ENCODE peak calls at places on chromosome 1, in eight cellular contexts. One of them, this sample, is unnamed.

GRCh38 chr1:9182784-9183257 is 51.8 kb upstream of the H6PD start:
- DNase-seq in fibroblast of villous mesenchyme: no peak
- DNase-seq in IMR-90: no peak
- DNase-seq in stimulated activated CD8-positive, alpha-beta memory T cell treated with anti-CD3 and anti-CD28 coated beads, Interleukin-4, amount 100 ng/mL, for 4 hours: no peak
- DNase-seq in RWPE1: no peak
- DNase-seq in NCI-H2227 treated with DMSO at 0.1 percent for 48 hours: no peak
- DNase-seq in PC-3: no peak
- DNase-seq in activated CD8-positive, alpha-beta memory T cell treated with anti-CD3 and anti-CD28 coated beads, Interleukin-2, amount 50 U/mL, for 48 hours: no peak
- DNase-seq in this sample: no peak

GRCh38 chr1:40001456-40001855 is 39.1 kb upstream of the CAP1 start:
- DNase-seq in activated CD8-positive, alpha-beta memory T cell treated with anti-CD3 and anti-CD28 coated beads, Interleukin-2, amount 50 U/mL, for 48 hours: no peak
- DNase-seq in NCI-H2227 treated with DMSO at 0.1 percent for 48 hours: no peak
- DNase-seq in fibroblast of villous mesenchyme: no peak
- DNase-seq in PC-3: no peak
- DNase-seq in IMR-90: no peak
- DNase-seq in stimulated activated CD8-positive, alpha-beta memory T cell treated with anti-CD3 and anti-CD28 coated beads, Interleukin-4, amount 100 ng/mL, for 4 hours: no peak
- DNase-seq in RWPE1: no peak
- DNase-seq in this sample: no peak

GRCh38 chr1:163970699-163971098 is 588.3 kb upstream of the PBX1 start:
- DNase-seq in NCI-H2227 treated with DMSO at 0.1 percent for 48 hours: no peak
- DNase-seq in IMR-90: no peak
- DNase-seq in PC-3: no peak
- DNase-seq in stimulated activated CD8-positive, alpha-beta memory T cell treated with anti-CD3 and anti-CD28 coated beads, Interleukin-4, amount 100 ng/mL, for 4 hours: no peak
- DNase-seq in activated CD8-positive, alpha-beta memory T cell treated with anti-CD3 and anti-CD28 coated beads, Interleukin-2, amount 50 U/mL, for 48 hours: no peak
- DNase-seq in fibroblast of villous mesenchyme: no peak
- DNase-seq in RWPE1: no peak
- DNase-seq in this sample: no peak

GRCh38 chr1:114352797-114353196 is 158.2 kb downstream of the TRIM33 start:
- DNase-seq in RWPE1: no peak
- DNase-seq in stimulated activated CD8-positive, alpha-beta memory T cell treated with anti-CD3 and anti-CD28 coated beads, Interleukin-4, amount 100 ng/mL, for 4 hours: no peak
- DNase-seq in fibroblast of villous mesenchyme: no peak
- DNase-seq in NCI-H2227 treated with DMSO at 0.1 percent for 48 hours: no peak
- DNase-seq in IMR-90: no peak
- DNase-seq in PC-3: no peak
- DNase-seq in activated CD8-positive, alpha-beta memory T cell treated with anti-CD3 and anti-CD28 coated beads, Interleukin-2, amount 50 U/mL, for 48 hours: no peak
- DNase-seq in this sample: no peak

GRCh38 chr1:4344065-4344753 is 310.2 kb upstream of the AJAP1 start:
- DNase-seq in fibroblast of villous mesenchyme: no peak
- DNase-seq in PC-3: no peak
- DNase-seq in stimulated activated CD8-positive, alpha-beta memory T cell treated with anti-CD3 and anti-CD28 coated beads, Interleukin-4, amount 100 ng/mL, for 4 hours: no peak
- DNase-seq in activated CD8-positive, alpha-beta memory T cell treated with anti-CD3 and anti-CD28 coated beads, Interleukin-2, amount 50 U/mL, for 48 hours: no peak
- DNase-seq in NCI-H2227 treated with DMSO at 0.1 percent for 48 hours: no peak
- DNase-seq in IMR-90: no peak
- DNase-seq in RWPE1: no peak
- DNase-seq in this sample: peak; percentile 90

GRCh38 chr1:44828841-44829440 is 14.1 kb downstream of the PTCH2 start:
- DNase-seq in IMR-90: no peak
- DNase-seq in RWPE1: no peak
- DNase-seq in PC-3: no peak
- DNase-seq in activated CD8-positive, alpha-beta memory T cell treated with anti-CD3 and anti-CD28 coated beads, Interleukin-2, amount 50 U/mL, for 48 hours: no peak
- DNase-seq in NCI-H2227 treated with DMSO at 0.1 percent for 48 hours: no peak
- DNase-seq in stimulated activated CD8-positive, alpha-beta memory T cell treated with anti-CD3 and anti-CD28 coated beads, Interleukin-4, amount 100 ng/mL, for 4 hours: no peak
- DNase-seq in fibroblast of villous mesenchyme: no peak
- DNase-seq in this sample: no peak

GRCh38 chr1:26856604-26857469 is 6.1 kb upstream of the SFN start:
- DNase-seq in stimulated activated CD8-positive, alpha-beta memory T cell treated with anti-CD3 and anti-CD28 coated beads, Interleukin-4, amount 100 ng/mL, for 4 hours: no peak
- DNase-seq in fibroblast of villous mesenchyme: no peak
- DNase-seq in activated CD8-positive, alpha-beta memory T cell treated with anti-CD3 and anti-CD28 coated beads, Interleukin-2, amount 50 U/mL, for 48 hours: no peak
- DNase-seq in RWPE1: no peak
- DNase-seq in PC-3: no peak
- DNase-seq in IMR-90: no peak
- DNase-seq in NCI-H2227 treated with DMSO at 0.1 percent for 48 hours: no peak
- DNase-seq in this sample: no peak

GRCh38 chr1:27491748-27492700 is 2.1 kb upstream of the WASF2 start:
- DNase-seq in activated CD8-positive, alpha-beta memory T cell treated with anti-CD3 and anti-CD28 coated beads, Interleukin-2, amount 50 U/mL, for 48 hours: no peak
- DNase-seq in fibroblast of villous mesenchyme: no peak
- DNase-seq in PC-3: no peak
- DNase-seq in IMR-90: no peak
- DNase-seq in RWPE1: no peak
- DNase-seq in NCI-H2227 treated with DMSO at 0.1 percent for 48 hours: no peak
- DNase-seq in stimulated activated CD8-positive, alpha-beta memory T cell treated with anti-CD3 and anti-CD28 coated beads, Interleukin-4, amount 100 ng/mL, for 4 hours: no peak
- DNase-seq in this sample: peak; percentile 60

GRCh38 chr1:44161546-44161945 is 20.1 kb upstream of the KLF18 start:
- DNase-seq in RWPE1: no peak
- DNase-seq in PC-3: no peak
- DNase-seq in activated CD8-positive, alpha-beta memory T cell treated with anti-CD3 and anti-CD28 coated beads, Interleukin-2, amount 50 U/mL, for 48 hours: no peak
- DNase-seq in IMR-90: no peak
- DNase-seq in NCI-H2227 treated with DMSO at 0.1 percent for 48 hours: no peak
- DNase-seq in stimulated activated CD8-positive, alpha-beta memory T cell treated with anti-CD3 and anti-CD28 coated beads, Interleukin-4, amount 100 ng/mL, for 4 hours: no peak
- DNase-seq in fibroblast of villous mesenchyme: no peak
- DNase-seq in this sample: no peak

GRCh38 chr1:155831279-155831976 is 25.6 kb downstream of the GON4L start:
- DNase-seq in fibroblast of villous mesenchyme: no peak
- DNase-seq in stimulated activated CD8-positive, alpha-beta memory T cell treated with anti-CD3 and anti-CD28 coated beads, Interleukin-4, amount 100 ng/mL, for 4 hours: no peak
- DNase-seq in IMR-90: no peak
- DNase-seq in activated CD8-positive, alpha-beta memory T cell treated with anti-CD3 and anti-CD28 coated beads, Interleukin-2, amount 50 U/mL, for 48 hours: peak; percentile 1
- DNase-seq in PC-3: no peak
- DNase-seq in RWPE1: no peak
- DNase-seq in NCI-H2227 treated with DMSO at 0.1 percent for 48 hours: no peak
- DNase-seq in this sample: no peak

GRCh38 chr1:154989195-154989860 is 4.1 kb upstream of the LENEP start:
- DNase-seq in PC-3: no peak
- DNase-seq in fibroblast of villous mesenchyme: no peak
- DNase-seq in IMR-90: no peak
- DNase-seq in activated CD8-positive, alpha-beta memory T cell treated with anti-CD3 and anti-CD28 coated beads, Interleukin-2, amount 50 U/mL, for 48 hours: no peak
- DNase-seq in RWPE1: no peak
- DNase-seq in NCI-H2227 treated with DMSO at 0.1 percent for 48 hours: no peak
- DNase-seq in stimulated activated CD8-positive, alpha-beta memory T cell treated with anti-CD3 and anti-CD28 coated beads, Interleukin-4, amount 100 ng/mL, for 4 hours: no peak
- DNase-seq in this sample: no peak

GRCh38 chr1:201970334-201971159 is 11.9 kb upstream of the RNPEP start:
- DNase-seq in fibroblast of villous mesenchyme: peak; percentile 41
- DNase-seq in PC-3: no peak
- DNase-seq in stimulated activated CD8-positive, alpha-beta memory T cell treated with anti-CD3 and anti-CD28 coated beads, Interleukin-4, amount 100 ng/mL, for 4 hours: no peak
- DNase-seq in IMR-90: peak; percentile 58
- DNase-seq in NCI-H2227 treated with DMSO at 0.1 percent for 48 hours: no peak
- DNase-seq in activated CD8-positive, alpha-beta memory T cell treated with anti-CD3 and anti-CD28 coated beads, Interleukin-2, amount 50 U/mL, for 48 hours: no peak
- DNase-seq in RWPE1: no peak
- DNase-seq in this sample: no peak

GRCh38 chr1:184255560-184255959 is 131.3 kb upstream of the C1orf21 start:
- DNase-seq in PC-3: no peak
- DNase-seq in fibroblast of villous mesenchyme: no peak
- DNase-seq in IMR-90: no peak
- DNase-seq in RWPE1: no peak
- DNase-seq in stimulated activated CD8-positive, alpha-beta memory T cell treated with anti-CD3 and anti-CD28 coated beads, Interleukin-4, amount 100 ng/mL, for 4 hours: no peak
- DNase-seq in activated CD8-positive, alpha-beta memory T cell treated with anti-CD3 and anti-CD28 coated beads, Interleukin-2, amount 50 U/mL, for 48 hours: no peak
- DNase-seq in NCI-H2227 treated with DMSO at 0.1 percent for 48 hours: no peak
- DNase-seq in this sample: no peak

GRCh38 chr1:65330822-65331221 is 21.5 kb downstream of the DNAJC6 start:
- DNase-seq in PC-3: no peak
- DNase-seq in fibroblast of villous mesenchyme: no peak
- DNase-seq in stimulated activated CD8-positive, alpha-beta memory T cell treated with anti-CD3 and anti-CD28 coated beads, Interleukin-4, amount 100 ng/mL, for 4 hours: no peak
- DNase-seq in activated CD8-positive, alpha-beta memory T cell treated with anti-CD3 and anti-CD28 coated beads, Interleukin-2, amount 50 U/mL, for 48 hours: no peak
- DNase-seq in NCI-H2227 treated with DMSO at 0.1 percent for 48 hours: no peak
- DNase-seq in RWPE1: no peak
- DNase-seq in IMR-90: no peak
- DNase-seq in this sample: no peak

GRCh38 chr1:58699011-58699762 is 675 bp downstream of the MYSM1 start:
- DNase-seq in activated CD8-positive, alpha-beta memory T cell treated with anti-CD3 and anti-CD28 coated beads, Interleukin-2, amount 50 U/mL, for 48 hours: no peak
- DNase-seq in RWPE1: no peak
- DNase-seq in PC-3: peak; percentile 13
- DNase-seq in fibroblast of villous mesenchyme: peak; percentile 25
- DNase-seq in IMR-90: no peak
- DNase-seq in NCI-H2227 treated with DMSO at 0.1 percent for 48 hours: no peak
- DNase-seq in stimulated activated CD8-positive, alpha-beta memory T cell treated with anti-CD3 and anti-CD28 coated beads, Interleukin-4, amount 100 ng/mL, for 4 hours: no peak
- DNase-seq in this sample: no peak

GRCh38 chr1:6785721-6786505 is 659 bp downstream of the CAMTA1 start:
- DNase-seq in NCI-H2227 treated with DMSO at 0.1 percent for 48 hours: peak; percentile 59
- DNase-seq in IMR-90: peak; percentile 15
- DNase-seq in stimulated activated CD8-positive, alpha-beta memory T cell treated with anti-CD3 and anti-CD28 coated beads, Interleukin-4, amount 100 ng/mL, for 4 hours: no peak
- DNase-seq in RWPE1: peak; percentile 58
- DNase-seq in activated CD8-positive, alpha-beta memory T cell treated with anti-CD3 and anti-CD28 coated beads, Interleukin-2, amount 50 U/mL, for 48 hours: peak; percentile 75
- DNase-seq in PC-3: peak; percentile 47
- DNase-seq in fibroblast of villous mesenchyme: peak; percentile 24
- DNase-seq in this sample: no peak

GRCh38 chr1:19398309-19398760 is 86.2 kb downstream of the SLC66A1 start:
- DNase-seq in RWPE1: peak; percentile 48
- DNase-seq in stimulated activated CD8-positive, alpha-beta memory T cell treated with anti-CD3 and anti-CD28 coated beads, Interleukin-4, amount 100 ng/mL, for 4 hours: no peak
- DNase-seq in PC-3: peak; percentile 55
- DNase-seq in IMR-90: peak; percentile 99
- DNase-seq in fibroblast of villous mesenchyme: peak; percentile 99
- DNase-seq in activated CD8-positive, alpha-beta memory T cell treated with anti-CD3 and anti-CD28 coated beads, Interleukin-2, amount 50 U/mL, for 48 hours: no peak
- DNase-seq in NCI-H2227 treated with DMSO at 0.1 percent for 48 hours: no peak
- DNase-seq in this sample: no peak

GRCh38 chr1:47777322-47777721 is 219.9 kb downstream of the TRABD2B start:
- DNase-seq in RWPE1: no peak
- DNase-seq in fibroblast of villous mesenchyme: no peak
- DNase-seq in NCI-H2227 treated with DMSO at 0.1 percent for 48 hours: no peak
- DNase-seq in IMR-90: no peak
- DNase-seq in activated CD8-positive, alpha-beta memory T cell treated with anti-CD3 and anti-CD28 coated beads, Interleukin-2, amount 50 U/mL, for 48 hours: no peak
- DNase-seq in stimulated activated CD8-positive, alpha-beta memory T cell treated with anti-CD3 and anti-CD28 coated beads, Interleukin-4, amount 100 ng/mL, for 4 hours: no peak
- DNase-seq in PC-3: no peak
- DNase-seq in this sample: no peak

GRCh38 chr1:52927219-52928082 is at the start of gene SCP2:
- DNase-seq in stimulated activated CD8-positive, alpha-beta memory T cell treated with anti-CD3 and anti-CD28 coated beads, Interleukin-4, amount 100 ng/mL, for 4 hours: peak; percentile 45
- DNase-seq in RWPE1: peak; percentile 77
- DNase-seq in fibroblast of villous mesenchyme: peak; percentile 74
- DNase-seq in NCI-H2227 treated with DMSO at 0.1 percent for 48 hours: peak; percentile 36
- DNase-seq in PC-3: peak; percentile 79
- DNase-seq in IMR-90: peak; percentile 56
- DNase-seq in activated CD8-positive, alpha-beta memory T cell treated with anti-CD3 and anti-CD28 coated beads, Interleukin-2, amount 50 U/mL, for 48 hours: peak; percentile 86
- DNase-seq in this sample: no peak

GRCh38 chr1:220544901-220545303 is 17.0 kb downstream of the MARK1 start:
- DNase-seq in IMR-90: peak; percentile 4
- DNase-seq in RWPE1: peak; percentile 26
- DNase-seq in fibroblast of villous mesenchyme: peak; percentile 8
- DNase-seq in activated CD8-positive, alpha-beta memory T cell treated with anti-CD3 and anti-CD28 coated beads, Interleukin-2, amount 50 U/mL, for 48 hours: no peak
- DNase-seq in stimulated activated CD8-positive, alpha-beta memory T cell treated with anti-CD3 and anti-CD28 coated beads, Interleukin-4, amount 100 ng/mL, for 4 hours: no peak
- DNase-seq in NCI-H2227 treated with DMSO at 0.1 percent for 48 hours: no peak
- DNase-seq in PC-3: peak; percentile 33
- DNase-seq in this sample: no peak

GRCh38 chr1:207003216-207003615 is 29.3 kb downstream of the C1orf116 start:
- DNase-seq in NCI-H2227 treated with DMSO at 0.1 percent for 48 hours: no peak
- DNase-seq in PC-3: no peak
- DNase-seq in RWPE1: no peak
- DNase-seq in activated CD8-positive, alpha-beta memory T cell treated with anti-CD3 and anti-CD28 coated beads, Interleukin-2, amount 50 U/mL, for 48 hours: no peak
- DNase-seq in IMR-90: no peak
- DNase-seq in stimulated activated CD8-positive, alpha-beta memory T cell treated with anti-CD3 and anti-CD28 coated beads, Interleukin-4, amount 100 ng/mL, for 4 hours: no peak
- DNase-seq in fibroblast of villous mesenchyme: no peak
- DNase-seq in this sample: no peak

GRCh38 chr1:203629509-203630082 is 3.0 kb downstream of the ATP2B4 start:
- DNase-seq in stimulated activated CD8-positive, alpha-beta memory T cell treated with anti-CD3 and anti-CD28 coated beads, Interleukin-4, amount 100 ng/mL, for 4 hours: no peak
- DNase-seq in NCI-H2227 treated with DMSO at 0.1 percent for 48 hours: no peak
- DNase-seq in RWPE1: no peak
- DNase-seq in activated CD8-positive, alpha-beta memory T cell treated with anti-CD3 and anti-CD28 coated beads, Interleukin-2, amount 50 U/mL, for 48 hours: peak; percentile 81
- DNase-seq in fibroblast of villous mesenchyme: peak; percentile 74
- DNase-seq in IMR-90: peak; percentile 52
- DNase-seq in PC-3: no peak
- DNase-seq in this sample: no peak

GRCh38 chr1:94806451-94806861 is 13.7 kb upstream of the SLC44A3 start:
- DNase-seq in activated CD8-positive, alpha-beta memory T cell treated with anti-CD3 and anti-CD28 coated beads, Interleukin-2, amount 50 U/mL, for 48 hours: no peak
- DNase-seq in stimulated activated CD8-positive, alpha-beta memory T cell treated with anti-CD3 and anti-CD28 coated beads, Interleukin-4, amount 100 ng/mL, for 4 hours: no peak
- DNase-seq in RWPE1: no peak
- DNase-seq in IMR-90: peak; percentile 57
- DNase-seq in fibroblast of villous mesenchyme: peak; percentile 69
- DNase-seq in NCI-H2227 treated with DMSO at 0.1 percent for 48 hours: peak; percentile 71
- DNase-seq in PC-3: no peak
- DNase-seq in this sample: peak; percentile 73

This sample was measured in MV-4-11.